ENCODE peak calls at places on chromosome 13, in four cellular contexts. K is effector memory CD4-positive, alpha-beta T cell; Z is substantia nigra; R is fibroblast of lung. M is an unnamed sample.

GRCh38 chr13:98997738-98998641 is 20.1 kb upstream of the DOCK9 start:
- DNase-seq in Z (no peak), K (no peak), R (no peak), M (no peak)

GRCh38 chr13:31267126-31267784 is 67.5 kb downstream of the B3GLCT start:
- DNase-seq in K (no peak), R (no peak), Z (no peak), M (no peak)

GRCh38 chr13:79406597-79406908 is 498 bp upstream of the RBM26 start:
- DNase-seq in R (no peak), Z (no peak), K (no peak), M (no peak)

GRCh38 chr13:41991936-41992335 is 31.0 kb upstream of the VWA8 start:
- DNase-seq in Z (no peak), K (no peak), R (no peak), M (no peak)

GRCh38 chr13:108948269-108948671 is 318.9 kb downstream of the MYO16 start:
- DNase-seq in K (no peak), R (no peak), Z (no peak), M (no peak)

GRCh38 chr13:59318320-59318930 is 845.3 kb downstream of the DIAPH3 start:
- DNase-seq in K (no peak), R (peak), Z (peak), M (peak)

GRCh38 chr13:35727881-35728280 is 251.4 kb upstream of the MAB21L1 start:
- DNase-seq in R (no peak), K (no peak), Z (no peak), M (no peak)

GRCh38 chr13:22740264-22740663 is 440.5 kb upstream of the SGCG start:
- DNase-seq in Z (no peak), R (peak), K (no peak), M (no peak)

GRCh38 chr13:50226515-50227147 is 211.4 kb downstream of the KCNRG start:
- DNase-seq in Z (no peak), K (no peak), R (no peak), M (no peak)

GRCh38 chr13:107367258-107367657 is 799.3 kb upstream of the ARGLU1 start:
- DNase-seq in Z (no peak), K (no peak), R (no peak), M (no peak)

GRCh38 chr13:31670831-31671617 is 68.3 kb upstream of the RXFP2 start:
- DNase-seq in R (peak), Z (no peak), K (no peak), M (no peak)

GRCh38 chr13:78709028-78709427 is 50.1 kb upstream of the OBI1 start:
- DNase-seq in K (no peak), Z (no peak), R (no peak), M (no peak)

GRCh38 chr13:51801631-51802099 is 2.3 kb downstream of the DHRS12 start:
- DNase-seq in Z (peak), R (no peak), K (no peak), M (peak)

GRCh38 chr13:50421457-50422130 is 406.4 kb downstream of the KCNRG start:
- DNase-seq in K (no peak), R (peak), Z (no peak), M (no peak)

GRCh38 chr13:40974460-40975407 is 44.4 kb downstream of the ELF1 start:
- DNase-seq in Z (no peak), R (peak), K (no peak), M (no peak)

GRCh38 chr13:79295906-79296564 is 110.0 kb downstream of the RBM26 start:
- DNase-seq in K (no peak), Z (no peak), R (no peak), M (no peak)

GRCh38 chr13:57633950-57634828 is 2.6 kb downstream of the PCDH17 start:
- DNase-seq in K (no peak), Z (peak), R (no peak), M (peak)

GRCh38 chr13:37640499-37640898 is 41.9 kb upstream of the POSTN start:
- DNase-seq in K (no peak), Z (no peak), R (peak), M (no peak)

GRCh38 chr13:55566779-55567178 is 1573.9 kb upstream of the PRR20A start:
- DNase-seq in K (no peak), Z (no peak), R (no peak), M (no peak)

GRCh38 chr13:40485611-40486517 is 180.6 kb downstream of the FOXO1 start:
- DNase-seq in Z (no peak), K (peak), R (no peak), M (no peak)

GRCh38 chr13:112840472-112841302 is 128.3 kb upstream of the MCF2L start:
- DNase-seq in Z (no peak), R (no peak), K (no peak), M (no peak)

GRCh38 chr13:84439108-84439507 is 556.8 kb upstream of the SLITRK1 start:
- DNase-seq in R (peak), K (no peak), Z (no peak), M (no peak)

GRCh38 chr13:35690546-35690945 is 214.1 kb upstream of the MAB21L1 start:
- DNase-seq in R (peak), K (no peak), Z (no peak), M (no peak)

GRCh38 chr13:20128459-20128927 is 32.4 kb downstream of the GJA3 start:
- DNase-seq in Z (peak), R (no peak), K (no peak), M (no peak)

GRCh38 chr13:59914556-59914955 is 249.2 kb downstream of the DIAPH3 start:
- DNase-seq in K (no peak), Z (no peak), R (no peak), M (no peak)

GRCh38 chr13:30908416-30908980 is 2.4 kb downstream of the MEDAG start:
- DNase-seq in K (no peak), R (peak), Z (no peak), M (no peak)

GRCh38 chr13:53161231-53161630 is 132.6 kb downstream of the OLFM4 start:
- DNase-seq in K (no peak), R (no peak), Z (no peak), M (no peak)

DNA sequence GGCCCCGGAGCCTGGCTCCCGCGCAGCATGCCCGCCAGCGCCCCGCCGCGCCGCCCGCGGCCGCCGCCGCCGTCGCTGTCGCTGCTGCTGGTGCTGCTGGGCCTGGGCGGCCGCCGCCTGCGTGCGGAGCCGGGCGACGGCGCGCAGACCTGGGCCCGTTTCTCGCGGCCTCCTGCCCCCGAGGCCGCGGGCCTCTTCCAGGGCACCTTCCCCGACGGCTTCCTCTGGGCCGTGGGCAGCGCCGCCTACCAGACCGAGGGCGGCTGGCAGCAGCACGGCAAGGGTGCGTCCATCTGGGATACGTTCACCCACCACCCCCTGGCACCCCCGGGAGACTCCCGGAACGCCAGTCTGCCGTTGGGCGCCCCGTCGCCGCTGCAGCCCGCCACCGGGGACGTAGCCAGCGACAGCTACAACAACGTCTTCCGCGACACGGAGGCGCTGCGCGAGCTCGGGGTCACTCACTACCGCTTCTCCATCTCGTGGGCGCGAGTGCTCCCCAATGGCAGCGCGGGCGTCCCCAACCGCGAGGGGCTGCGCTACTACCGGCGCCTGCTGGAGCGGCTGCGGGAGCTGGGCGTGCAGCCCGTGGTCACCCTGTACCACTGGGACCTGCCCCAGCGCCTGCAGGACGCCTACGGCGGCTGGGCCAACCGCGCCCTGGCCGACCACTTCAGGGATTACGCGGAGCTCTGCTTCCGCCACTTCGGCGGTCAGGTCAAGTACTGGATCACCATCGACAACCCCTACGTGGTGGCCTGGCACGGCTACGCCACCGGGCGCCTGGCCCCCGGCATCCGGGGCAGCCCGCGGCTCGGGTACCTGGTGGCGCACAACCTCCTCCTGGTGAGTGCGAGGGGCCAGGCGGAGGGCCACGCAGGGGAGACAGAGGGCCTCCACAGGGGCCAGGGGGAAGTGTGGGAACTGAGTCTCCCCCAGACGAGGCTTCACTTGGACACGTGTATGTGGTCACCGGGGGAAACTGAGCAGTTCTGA is at the start of gene KL:
- DNase-seq in Z (no peak), R (no peak), K (no peak), M (no peak)
- H3K27ac ChIP-seq in Z (no peak), R (no peak), K (no peak), M (no peak)

GRCh38 chr13:21691928-21692327 is 21.1 kb downstream of the FGF9 start:
- DNase-seq in K (no peak), Z (no peak), R (no peak), M (no peak)

GRCh38 chr13:21694831-21695230 is 24.0 kb downstream of the FGF9 start:
- DNase-seq in K (no peak), Z (no peak), R (no peak), M (no peak)

GRCh38 chr13:21698975-21699679 is 28.3 kb downstream of the FGF9 start:
- DNase-seq in K (no peak), Z (no peak), R (no peak), M (no peak)

GRCh38 chr13:21696865-21697448 is 26.1 kb downstream of the FGF9 start:
- DNase-seq in K (no peak), R (no peak), Z (no peak), M (no peak)

GRCh38 chr13:21695536-21695935 is 24.7 kb downstream of the FGF9 start:
- DNase-seq in Z (no peak), R (no peak), K (no peak), M (no peak)
- H3K27ac ChIP-seq in Z (no peak), R (no peak), K (no peak), M (no peak)

GRCh38 chr13:33489563-33489962 is 204.0 kb upstream of the STARD13 start:
- DNase-seq in R (no peak), Z (no peak), K (no peak), M (no peak)

GRCh38 chr13:33493672-33494365 is 208.3 kb upstream of the STARD13 start:
- DNase-seq in Z (no peak), K (no peak), R (no peak), M (no peak)

GRCh38 chr13:33487575-33488243 is 202.2 kb upstream of the STARD13 start:
- DNase-seq in R (peak), Z (peak), K (no peak), M (no peak)

GRCh38 chr13:33494596-33495214 is 209.2 kb upstream of the STARD13 start:
- DNase-seq in R (peak), Z (no peak), K (no peak), M (no peak)

DNA sequence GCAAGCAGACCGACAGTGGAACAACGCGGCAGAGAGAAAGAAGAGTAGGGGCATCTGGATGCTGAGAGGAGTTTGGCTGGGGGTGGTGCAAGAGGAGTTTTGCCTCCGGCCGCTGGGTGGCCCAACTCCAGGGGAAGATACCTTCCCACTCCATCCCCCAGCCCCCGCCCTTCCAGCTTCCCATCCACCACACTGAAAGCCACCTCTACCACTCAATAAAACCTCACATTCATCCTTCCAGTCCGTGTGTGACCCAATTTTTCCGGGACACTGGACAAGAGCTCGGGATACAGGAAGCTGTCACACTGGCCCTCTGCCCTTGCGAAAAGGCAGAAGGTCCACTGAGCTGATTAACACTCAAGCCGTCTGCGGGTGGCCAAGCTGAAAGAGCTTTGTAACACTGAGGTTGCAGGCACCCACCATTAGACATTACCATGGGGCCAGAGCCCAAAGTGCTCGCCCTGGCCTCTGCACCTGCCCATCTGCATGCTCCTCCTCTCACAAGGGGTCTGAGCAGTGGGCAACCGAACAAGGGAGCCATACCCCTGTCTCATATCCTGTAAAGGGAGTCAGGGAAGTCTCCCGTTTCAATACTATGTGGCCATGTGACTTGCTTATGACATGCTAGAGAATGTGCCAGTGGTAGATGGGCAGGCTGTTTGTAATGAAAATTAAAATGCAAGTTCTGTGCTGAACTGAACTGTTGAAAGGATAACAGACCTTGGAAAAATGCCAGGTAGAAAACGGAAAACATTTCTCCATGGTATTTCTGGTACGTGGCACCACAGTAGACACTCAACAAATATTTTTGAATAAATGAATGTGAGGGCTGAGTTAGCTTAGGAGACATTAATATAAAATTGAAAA is 205.1 kb upstream of the STARD13 start:
- DNase-seq in K (no peak), Z (no peak), R (no peak), M (peak)
- H3K27ac ChIP-seq in K (no peak), Z (peak), R (no peak), M (no peak)

GRCh38 chr13:110629735-110630134 is 14.4 kb downstream of the NAXD start:
- DNase-seq in Z (no peak), R (no peak), K (no peak), M (no peak)
- H3K27ac ChIP-seq in Z (no peak), R (no peak), K (no peak), M (no peak)